ENCODE peak calls at places on chromosome 18, in four cellular contexts. U, W, H and S are unnamed samples.

GRCh38 chr18:65093341-65093740 is 657.5 kb upstream of the CDH7 start:
- DNase-seq in U (no peak), W (no peak), H (no peak), S (no peak)

GRCh38 chr18:76923485-76924085 is 101.2 kb downstream of the ZNF236 start:
- DNase-seq in U (peak; percentile 66), W (peak; percentile 34), H (peak; percentile 17), S (peak; percentile 26)

GRCh38 chr18:51491678-51492372 is 294.3 kb upstream of the MEX3C start:
- DNase-seq in U (no peak), W (no peak), H (no peak), S (no peak)

GRCh38 chr18:74183110-74183509 is 34.8 kb downstream of the TIMM21 start:
- DNase-seq in U (peak; percentile 33), W (no peak), H (no peak), S (no peak)

GRCh38 chr18:60247103-60247502 is 125.5 kb downstream of the MC4R start:
- DNase-seq in U (no peak), W (no peak), H (no peak), S (no peak)

GRCh38 chr18:68983126-68983525 is 185.2 kb downstream of the CCDC102B start:
- DNase-seq in U (no peak), W (no peak), H (no peak), S (no peak)

GRCh38 chr18:80137137-80137536 is 28.1 kb downstream of the ADNP2 start:
- DNase-seq in U (no peak), W (no peak), H (no peak), S (no peak)

GRCh38 chr18:79445740-79446566 is 50.2 kb downstream of the NFATC1 start:
- DNase-seq in U (no peak), W (no peak), H (no peak), S (peak; percentile 45)

GRCh38 chr18:31684279-31685096 is at the start of gene B4GALT6:
- DNase-seq in U (peak; percentile 11), W (no peak), H (no peak), S (no peak)

GRCh38 chr18:60331890-60332289 is 40.7 kb downstream of the MC4R start:
- DNase-seq in U (no peak), W (no peak), H (no peak), S (no peak)

GRCh38 chr18:24380163-24380747 is 17.4 kb downstream of the OSBPL1A start:
- DNase-seq in U (no peak), W (no peak), H (no peak), S (no peak)
- H3K9ac ChIP-seq in U (no peak overlapping the region), W (no peak overlapping the region), H (no peak overlapping the region), S (no peak overlapping the region)

GRCh38 chr18:2991241-2991640 is 21.7 kb downstream of the LPIN2 start:
- DNase-seq in U (no peak), W (no peak), H (no peak), S (no peak)
- H3K4me2 ChIP-seq in U (no peak overlapping the region), W (no peak overlapping the region), H (no peak overlapping the region), S (no peak overlapping the region)

GRCh38 chr18:13136689-13137040 is 81.9 kb upstream of the LDLRAD4 start:
- DNase-seq in U (no peak), W (no peak), H (no peak), S (no peak)

GRCh38 chr18:13134551-13135401 is 83.8 kb upstream of the LDLRAD4 start:
- DNase-seq in U (no peak), W (no peak), H (no peak), S (no peak)

GRCh38 chr18:13137939-13138821 is 80.4 kb upstream of the LDLRAD4 start:
- DNase-seq in U (peak; percentile 40), W (no peak), H (peak; percentile 8), S (peak; percentile 74)

GRCh38 chr18:13137041-13137938 is 81.3 kb upstream of the LDLRAD4 start:
- DNase-seq in U (no peak), W (no peak), H (no peak), S (no peak)

GRCh38 chr18:13136056-13136688 is 82.4 kb upstream of the LDLRAD4 start:
- DNase-seq in U (no peak), W (no peak), H (no peak), S (no peak)
- H3K27ac ChIP-seq in U (no peak overlapping the region), W (no peak overlapping the region), H (no peak overlapping the region), S (no peak overlapping the region)

GRCh38 chr18:54828986-54829385 is 709 bp downstream of the RAB27B start:
- DNase-seq in U (no peak), W (no peak), H (no peak), S (no peak)
- H3K9ac ChIP-seq in U (peak overlapping the region; percentile 82), W (peak overlapping the region; percentile 66), H (peak overlapping the region; percentile 42), S (no peak overlapping the region)

DNA sequence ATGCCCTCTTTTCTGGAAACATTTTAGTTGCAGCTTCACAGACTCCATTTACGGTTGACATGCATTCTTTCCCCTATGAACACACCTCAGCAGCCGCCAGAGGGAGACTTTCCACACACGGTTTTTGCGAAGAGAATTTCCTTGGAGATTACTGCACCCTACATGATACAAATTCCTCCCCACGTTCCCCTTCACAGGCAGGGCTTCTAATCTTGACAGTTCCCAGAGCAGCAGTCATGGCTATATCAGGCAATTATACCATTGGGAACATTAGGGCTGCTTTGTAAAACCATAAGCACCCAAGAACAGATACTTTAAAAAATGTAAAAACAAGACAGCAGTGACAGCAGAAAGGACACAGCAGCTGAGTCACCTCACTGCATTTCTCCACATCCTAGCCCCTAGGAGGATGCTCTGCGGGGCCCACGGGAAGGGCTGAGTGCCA is 253.8 kb downstream of the TGIF1 start:
- DNase-seq in U (peak; percentile 71), W (peak; percentile 48), H (peak; percentile 73), S (peak; percentile 17)
- H3K4me2 ChIP-seq in U (peak overlapping the region; percentile 7), W (peak overlapping the region; percentile 70), H (peak overlapping the region; percentile 46), S (no peak overlapping the region)

DNA sequence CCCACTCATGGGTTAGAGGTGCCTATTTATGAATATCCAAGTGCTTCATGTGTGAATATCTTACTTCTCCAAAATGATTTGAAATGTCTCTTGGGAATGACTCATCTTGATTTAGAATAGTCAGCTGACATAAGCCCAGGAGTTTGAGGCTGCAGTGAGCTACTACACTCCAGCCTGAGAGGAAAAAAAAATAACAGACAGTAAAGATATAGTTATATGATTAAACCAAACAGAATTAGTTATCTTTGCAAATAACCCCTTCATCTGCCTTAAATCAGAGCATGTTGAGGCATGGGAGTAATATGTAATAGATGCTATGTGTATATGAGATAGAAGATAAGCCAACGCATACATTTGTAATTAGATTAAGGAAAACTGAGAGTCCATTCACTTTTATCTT is 104.2 kb downstream of the LIPG start:
- DNase-seq in U (no peak), W (no peak), H (peak; percentile 48), S (no peak)
- H3K27ac ChIP-seq in U (no peak overlapping the region), W (no peak overlapping the region), H (no peak overlapping the region), S (no peak overlapping the region)

DNA sequence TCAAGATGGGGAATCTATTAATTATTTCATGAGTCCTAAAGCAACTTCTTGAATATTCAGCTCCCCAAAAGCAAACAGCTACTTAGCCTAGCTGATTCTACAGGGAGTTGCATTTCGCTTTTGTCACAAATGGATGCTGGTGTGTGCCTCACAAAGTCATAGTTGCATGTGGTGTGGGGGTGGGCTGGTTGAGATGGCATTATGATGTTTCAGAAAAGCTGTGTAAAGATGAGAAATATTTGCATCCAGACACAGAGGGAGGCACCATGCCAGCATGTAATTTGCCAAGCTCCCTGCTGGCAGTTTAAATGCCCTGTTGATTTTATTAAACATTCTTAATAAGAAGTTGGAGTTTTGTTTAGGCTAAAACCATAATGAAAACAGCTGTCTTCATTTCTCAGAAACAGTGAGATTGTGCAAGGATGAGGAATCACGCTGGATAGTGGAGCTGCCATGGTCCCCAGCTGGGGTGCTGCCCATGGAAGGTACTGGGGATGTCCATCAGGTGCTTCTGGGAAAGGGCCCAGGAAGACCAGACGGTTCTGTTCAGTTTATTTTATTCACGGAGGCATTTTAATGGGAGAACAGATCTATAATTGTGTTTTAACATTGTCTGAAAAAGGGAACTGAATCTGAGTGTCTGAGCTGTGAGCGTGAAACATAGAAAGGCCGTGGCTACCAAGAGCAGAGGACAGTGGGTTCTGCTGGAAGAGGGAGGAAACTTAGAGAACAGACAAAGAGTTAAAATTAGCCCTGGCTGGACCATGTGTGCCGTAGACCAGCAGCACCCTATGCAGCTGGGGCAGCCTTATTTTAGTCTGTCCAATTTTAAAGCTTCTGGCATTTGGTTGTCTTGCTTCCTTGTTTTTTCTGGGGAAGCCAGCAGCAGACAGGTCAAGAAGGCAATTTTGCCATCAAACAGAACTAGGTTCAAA is 177.1 kb downstream of the FAM210A start:
- DNase-seq in U (no peak), W (no peak), H (no peak), S (no peak)
- H3K9ac ChIP-seq in U (no peak overlapping the region), W (no peak overlapping the region), H (no peak overlapping the region), S (no peak overlapping the region)

GRCh38 chr18:35478520-35479435 is 19.0 kb downstream of the INO80C start:
- DNase-seq in U (peak; percentile 83), W (peak; percentile 95), H (peak; percentile 86), S (peak; percentile 87)
- H3K4me2 ChIP-seq in U (peak overlapping the region; percentile 68), W (peak overlapping the region; percentile 62), H (no peak overlapping the region), S (no peak overlapping the region)

DNA sequence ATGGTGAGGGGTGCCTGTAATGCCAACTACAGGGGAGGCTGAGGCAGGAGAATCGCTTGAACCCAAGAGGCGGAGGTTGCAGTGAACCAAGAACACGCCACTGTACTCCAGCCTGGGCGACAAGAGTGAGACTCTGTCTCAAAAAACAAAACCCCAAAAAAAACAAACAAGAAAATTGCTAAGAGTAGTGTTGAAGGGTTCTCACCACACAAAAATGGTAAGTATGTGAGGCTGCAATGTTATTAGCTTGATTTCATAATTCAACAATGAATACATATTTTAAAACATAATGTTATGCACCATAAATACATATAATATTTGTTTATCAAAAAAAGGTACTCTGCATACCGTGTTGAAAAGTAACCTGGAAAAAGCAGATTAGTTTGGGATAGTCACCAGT is 45.8 kb downstream of the PSMG2 start:
- DNase-seq in U (no peak), W (no peak), H (peak; percentile 23), S (no peak)
- H3K27ac ChIP-seq in U (no peak overlapping the region), W (no peak overlapping the region), H (peak overlapping the region; percentile 1), S (no peak overlapping the region)